ENCODE peak calls at places on chromosome 14, in seven cellular contexts. One of them, this sample, is unnamed.

GRCh38 chr14:21039585-21040369 is 2.4 kb upstream of the RNASE7 start:
- DNase-seq in A549: peak; percentile 66
- DNase-seq in memory B cell: no peak
- DNase-seq in fibroblast of villous mesenchyme: peak; percentile 72
- DNase-seq in fibroblast of the aortic adventitia: peak; percentile 84
- DNase-seq in naive thymus-derived CD4-positive, alpha-beta T cell: peak; percentile 55
- DNase-seq in mesenchymal stem cell: peak; percentile 76
- DNase-seq in this sample: peak; percentile 75

GRCh38 chr14:60848066-60848465 is 113.5 kb downstream of the MNAT1 start:
- DNase-seq in fibroblast of the aortic adventitia: no peak
- DNase-seq in mesenchymal stem cell: no peak
- DNase-seq in memory B cell: no peak
- DNase-seq in A549: no peak
- DNase-seq in naive thymus-derived CD4-positive, alpha-beta T cell: no peak
- DNase-seq in fibroblast of villous mesenchyme: no peak
- DNase-seq in this sample: no peak

GRCh38 chr14:64074961-64075619 is 219.1 kb downstream of the ESR2 start:
- DNase-seq in memory B cell: no peak
- DNase-seq in A549: peak; percentile 10
- DNase-seq in fibroblast of the aortic adventitia: no peak
- DNase-seq in mesenchymal stem cell: peak; percentile 68
- DNase-seq in fibroblast of villous mesenchyme: peak; percentile 69
- DNase-seq in naive thymus-derived CD4-positive, alpha-beta T cell: no peak
- DNase-seq in this sample: peak; percentile 24

GRCh38 chr14:37143500-37143874 is 28.9 kb downstream of the SLC25A21 start:
- DNase-seq in fibroblast of villous mesenchyme: no peak
- DNase-seq in mesenchymal stem cell: no peak
- DNase-seq in naive thymus-derived CD4-positive, alpha-beta T cell: no peak
- DNase-seq in fibroblast of the aortic adventitia: no peak
- DNase-seq in A549: no peak
- DNase-seq in memory B cell: no peak
- DNase-seq in this sample: no peak

GRCh38 chr14:24831677-24832076 is 197.7 kb upstream of the GZMB start:
- DNase-seq in A549: no peak
- DNase-seq in fibroblast of villous mesenchyme: no peak
- DNase-seq in memory B cell: no peak
- DNase-seq in fibroblast of the aortic adventitia: no peak
- DNase-seq in naive thymus-derived CD4-positive, alpha-beta T cell: no peak
- DNase-seq in mesenchymal stem cell: no peak
- DNase-seq in this sample: no peak

GRCh38 chr14:24172261-24172860 is 481 bp downstream of the REC8 start:
- DNase-seq in memory B cell: no peak
- DNase-seq in naive thymus-derived CD4-positive, alpha-beta T cell: no peak
- DNase-seq in fibroblast of the aortic adventitia: no peak
- DNase-seq in mesenchymal stem cell: no peak
- DNase-seq in A549: no peak
- DNase-seq in fibroblast of villous mesenchyme: no peak
- DNase-seq in this sample: no peak

GRCh38 chr14:102971836-102972606 is 49.6 kb downstream of the AMN start:
- DNase-seq in fibroblast of villous mesenchyme: no peak
- DNase-seq in mesenchymal stem cell: no peak
- DNase-seq in memory B cell: no peak
- DNase-seq in A549: no peak
- DNase-seq in naive thymus-derived CD4-positive, alpha-beta T cell: no peak
- DNase-seq in fibroblast of the aortic adventitia: no peak
- DNase-seq in this sample: no peak

GRCh38 chr14:53881161-53881846 is 75.3 kb downstream of the BMP4 start:
- DNase-seq in mesenchymal stem cell: peak; percentile 87
- DNase-seq in naive thymus-derived CD4-positive, alpha-beta T cell: no peak
- DNase-seq in fibroblast of villous mesenchyme: peak; percentile 95
- DNase-seq in A549: no peak
- DNase-seq in fibroblast of the aortic adventitia: no peak
- DNase-seq in memory B cell: no peak
- DNase-seq in this sample: no peak

GRCh38 chr14:26448181-26448855 is 149.5 kb downstream of the NOVA1 start:
- DNase-seq in memory B cell: no peak
- DNase-seq in mesenchymal stem cell: no peak
- DNase-seq in fibroblast of villous mesenchyme: no peak
- DNase-seq in A549: no peak
- DNase-seq in naive thymus-derived CD4-positive, alpha-beta T cell: no peak
- DNase-seq in fibroblast of the aortic adventitia: no peak
- DNase-seq in this sample: no peak